ENCODE peak calls at places on chromosome 20, in seven cellular contexts. E is Ammon's horn; T is PC-3; O is fibroblast of mammary gland; G is CD8-positive, alpha-beta memory T cell; Q is Daoy; J is activated CD4-positive, alpha-beta T cell treated with anti-CD3 and anti-CD28 coated beads, Interleukin-2, amount 50 U/mL, for 4 hours. K is an unnamed sample.

GRCh38 chr20:10777713-10778112 is 103.9 kb upstream of the JAG1 start:
- DNase-seq in G (no peak), J (no peak), E (no peak), Q (no peak), O (no peak), T (no peak), K (no peak)

GRCh38 chr20:47353224-47353696 is 3.2 kb downstream of the ZMYND8 start:
- DNase-seq in O (no peak), G (no peak), E (no peak), T (no peak), J (no peak), Q (no peak), K (no peak)

GRCh38 chr20:24798930-24799705 is 150.0 kb upstream of the CST7 start:
- DNase-seq in G (no peak), J (no peak), T (no peak), O (no peak), Q (peak), E (no peak), K (no peak)

GRCh38 chr20:52340036-52340634 is 148.6 kb upstream of the ZFP64 start:
- DNase-seq in J (no peak), O (peak), Q (peak), T (peak), G (no peak), E (no peak), K (no peak)

GRCh38 chr20:57129303-57129702 is 137.1 kb downstream of the BMP7 start:
- DNase-seq in E (no peak), J (no peak), O (no peak), Q (no peak), G (no peak), T (no peak), K (no peak)

GRCh38 chr20:6142348-6142993 is 19.6 kb upstream of the FERMT1 start:
- DNase-seq in T (peak), E (peak), J (peak), O (peak), G (peak), Q (peak), K (no peak)

GRCh38 chr20:50301165-50301564 is 110.5 kb downstream of the CEBPB start:
- DNase-seq in E (no peak), O (no peak), T (no peak), G (no peak), J (no peak), Q (no peak), K (no peak)

GRCh38 chr20:13567663-13568062 is 71.1 kb downstream of the TASP1 start:
- DNase-seq in Q (no peak), T (no peak), J (no peak), G (no peak), O (no peak), E (no peak), K (no peak)

GRCh38 chr20:35768731-35769664 is 2.8 kb upstream of the PHF20 start:
- DNase-seq in O (peak), T (peak), E (peak), J (no peak), G (no peak), Q (peak), K (peak)

GRCh38 chr20:42338274-42339172 is 720.3 kb upstream of the CHD6 start:
- DNase-seq in E (peak), T (no peak), Q (no peak), J (no peak), G (no peak), O (no peak), K (no peak)

GRCh38 chr20:61932711-61933480 is 132.8 kb downstream of the TAF4 start:
- DNase-seq in E (no peak), T (no peak), O (no peak), Q (no peak), G (no peak), J (no peak), K (no peak)

GRCh38 chr20:52096117-52096516 is 95.5 kb downstream of the ZFP64 start:
- DNase-seq in G (no peak), E (no peak), Q (no peak), J (no peak), O (no peak), T (no peak), K (no peak)

GRCh38 chr20:63277466-63278272 is 5.1 kb downstream of the ARFGAP1 start:
- DNase-seq in T (no peak), G (no peak), E (no peak), J (no peak), O (no peak), Q (no peak), K (no peak)

GRCh38 chr20:57980526-57980925 is 247.9 kb downstream of the ANKRD60 start:
- DNase-seq in O (no peak), G (no peak), E (no peak), J (no peak), Q (no peak), T (no peak), K (no peak)

GRCh38 chr20:59676126-59676876 is 72.0 kb downstream of the PHACTR3 start:
- DNase-seq in O (no peak), Q (no peak), J (no peak), E (no peak), T (no peak), G (no peak), K (no peak)

GRCh38 chr20:5670874-5671273 is 79.3 kb upstream of the SHLD1 start:
- DNase-seq in T (no peak), E (no peak), J (no peak), Q (no peak), O (no peak), G (no peak), K (no peak)

GRCh38 chr20:41900292-41900691 is 282.1 kb upstream of the CHD6 start:
- DNase-seq in O (no peak), E (no peak), Q (no peak), G (no peak), J (no peak), T (no peak), K (no peak)

GRCh38 chr20:46057856-46058655 is 29.0 kb downstream of the SLC12A5 start:
- DNase-seq in O (peak), G (no peak), E (peak), J (no peak), T (no peak), Q (peak), K (no peak)

GRCh38 chr20:18390201-18390600 is 76.6 kb downstream of the DZANK1 start:
- DNase-seq in O (no peak), T (no peak), G (no peak), Q (no peak), J (no peak), E (no peak), K (no peak)

GRCh38 chr20:52748235-52748950 is 223.8 kb upstream of the TSHZ2 start:
- DNase-seq in E (peak), G (no peak), O (peak), J (no peak), T (no peak), Q (no peak), K (no peak)

GRCh38 chr20:37231970-37232620 is 29.5 kb downstream of the GHRH start:
- DNase-seq in O (no peak), Q (no peak), E (peak), J (no peak), G (no peak), T (no peak), K (no peak)

GRCh38 chr20:56628015-56628872 is 862 bp upstream of the TFAP2C start:
- DNase-seq in J (no peak), Q (peak), O (no peak), G (no peak), T (peak), E (no peak), K (peak)

GRCh38 chr20:52193886-52194545 is 2.4 kb upstream of the ZFP64 start:
- DNase-seq in Q (no peak), O (no peak), T (no peak), G (no peak), J (no peak), E (no peak), K (no peak)

GRCh38 chr20:44024820-44025580 is 110.3 kb downstream of the TOX2 start:
- DNase-seq in Q (no peak), J (no peak), E (no peak), O (no peak), T (no peak), G (no peak), K (no peak)

GRCh38 chr20:37316116-37316774 is 26.8 kb downstream of the MANBAL start:
- DNase-seq in G (peak), Q (no peak), J (no peak), O (no peak), E (peak), T (no peak), K (peak)

GRCh38 chr20:22060610-22061009 is 355.1 kb downstream of the PAX1 start:
- DNase-seq in T (no peak), O (no peak), J (no peak), E (no peak), Q (no peak), G (no peak), K (no peak)

GRCh38 chr20:53621482-53622246 is 28.0 kb upstream of the ZNF217 start:
- DNase-seq in Q (peak), E (no peak), G (no peak), O (peak), T (peak), J (no peak), K (no peak)

GRCh38 chr20:46849269-46849668 is 45.4 kb upstream of the EYA2 start:
- DNase-seq in O (no peak), T (no peak), Q (no peak), G (no peak), J (no peak), E (no peak), K (no peak)

GRCh38 chr20:3223937-3224680 is 14.8 kb downstream of the ITPA start:
- DNase-seq in O (no peak), E (no peak), G (no peak), Q (no peak), T (no peak), J (no peak), K (no peak)

GRCh38 chr20:41030536-41031242 is 2.1 kb downstream of the TOP1 start:
- DNase-seq in T (peak), E (peak), O (peak), Q (no peak), J (no peak), G (no peak), K (no peak)

GRCh38 chr20:43863821-43864544 is 50.7 kb upstream of the TOX2 start:
- DNase-seq in J (no peak), T (no peak), O (no peak), Q (no peak), G (no peak), E (peak), K (no peak)

GRCh38 chr20:50284811-50285375 is 94.3 kb downstream of the CEBPB start:
- DNase-seq in Q (no peak), O (no peak), T (no peak), E (no peak), J (no peak), G (no peak), K (no peak)

GRCh38 chr20:57251344-57251743 is 15.1 kb downstream of the BMP7 start:
- DNase-seq in J (no peak), G (no peak), E (no peak), O (no peak), T (peak), Q (peak), K (no peak)

GRCh38 chr20:45833030-45833882 is at the start of gene SNX21:
- DNase-seq in O (peak), T (peak), J (no peak), E (peak), Q (peak), G (peak), K (no peak)

GRCh38 chr20:41213150-41213820 is 75.9 kb downstream of the PLCG1 start:
- DNase-seq in Q (peak), O (peak), J (no peak), E (no peak), G (no peak), T (peak), K (no peak)

K was measured in stimulated activated naive B cell treated with anti-CD40 and anti-IgM and Interleukin-4, amounts not matched to agents 10 μg/mL and 1 μg/mL and 100 μg/mL, for 72 hours.